ENCODE peak calls at places on chromosome 3, in six cellular contexts. One of them, this sample, is unnamed.

GRCh38 chr3:48194446-48195071 is 6.3 kb upstream of the CDC25A start:
- DNase-seq in left ventricle myocardium superior: peak
- DNase-seq in type B pancreatic cell: no peak
- DNase-seq in psoas muscle: peak
- DNase-seq in activated naive CD4-positive, alpha-beta T cell: no peak
- DNase-seq in GF-D8: no peak
- DNase-seq in this sample: no peak

GRCh38 chr3:156449712-156450574 is 105.0 kb downstream of the SSR3 start:
- DNase-seq in left ventricle myocardium superior: no peak
- DNase-seq in type B pancreatic cell: no peak
- DNase-seq in psoas muscle: no peak
- DNase-seq in activated naive CD4-positive, alpha-beta T cell: no peak
- DNase-seq in GF-D8: no peak
- DNase-seq in this sample: peak

GRCh38 chr3:23761440-23761896 is 44.3 kb upstream of the UBE2E1 start:
- DNase-seq in left ventricle myocardium superior: no peak
- DNase-seq in type B pancreatic cell: no peak
- DNase-seq in psoas muscle: no peak
- DNase-seq in activated naive CD4-positive, alpha-beta T cell: no peak
- DNase-seq in GF-D8: no peak
- DNase-seq in this sample: peak

GRCh38 chr3:182755308-182756106 is 37.8 kb upstream of the ATP11B start:
- DNase-seq in left ventricle myocardium superior: no peak
- DNase-seq in type B pancreatic cell: no peak
- DNase-seq in psoas muscle: no peak
- DNase-seq in activated naive CD4-positive, alpha-beta T cell: no peak
- DNase-seq in GF-D8: no peak
- DNase-seq in this sample: no peak

GRCh38 chr3:192957441-192957951 is 39.8 kb upstream of the MB21D2 start:
- DNase-seq in left ventricle myocardium superior: peak
- DNase-seq in type B pancreatic cell: no peak
- DNase-seq in psoas muscle: peak
- DNase-seq in activated naive CD4-positive, alpha-beta T cell: no peak
- DNase-seq in GF-D8: peak
- DNase-seq in this sample: peak

GRCh38 chr3:141523615-141524375 is 37.0 kb downstream of the RASA2 start:
- DNase-seq in left ventricle myocardium superior: no peak
- DNase-seq in type B pancreatic cell: no peak
- DNase-seq in psoas muscle: no peak
- DNase-seq in activated naive CD4-positive, alpha-beta T cell: no peak
- DNase-seq in GF-D8: no peak
- DNase-seq in this sample: no peak

GRCh38 chr3:120425877-120426276 is 24.9 kb downstream of the FSTL1 start:
- DNase-seq in left ventricle myocardium superior: no peak
- DNase-seq in type B pancreatic cell: no peak
- DNase-seq in psoas muscle: peak
- DNase-seq in activated naive CD4-positive, alpha-beta T cell: no peak
- DNase-seq in GF-D8: no peak
- DNase-seq in this sample: no peak

GRCh38 chr3:190265126-190265525 is 57.1 kb downstream of the CLDN1 start:
- DNase-seq in left ventricle myocardium superior: no peak
- DNase-seq in type B pancreatic cell: no peak
- DNase-seq in psoas muscle: no peak
- DNase-seq in activated naive CD4-positive, alpha-beta T cell: no peak
- DNase-seq in GF-D8: no peak
- DNase-seq in this sample: no peak

GRCh38 chr3:33115024-33115768 is 1.4 kb downstream of the CRTAP start:
- DNase-seq in left ventricle myocardium superior: peak
- DNase-seq in type B pancreatic cell: no peak
- DNase-seq in psoas muscle: peak
- DNase-seq in activated naive CD4-positive, alpha-beta T cell: no peak
- DNase-seq in GF-D8: peak
- DNase-seq in this sample: peak

GRCh38 chr3:94525039-94525438 is 462.2 kb downstream of the NSUN3 start:
- DNase-seq in left ventricle myocardium superior: peak
- DNase-seq in type B pancreatic cell: no peak
- DNase-seq in psoas muscle: no peak
- DNase-seq in activated naive CD4-positive, alpha-beta T cell: no peak
- DNase-seq in GF-D8: no peak
- DNase-seq in this sample: no peak

GRCh38 chr3:13501958-13502790 is 22.1 kb downstream of the HDAC11 start:
- DNase-seq in left ventricle myocardium superior: peak
- DNase-seq in type B pancreatic cell: no peak
- DNase-seq in psoas muscle: no peak
- DNase-seq in activated naive CD4-positive, alpha-beta T cell: no peak
- DNase-seq in GF-D8: no peak
- DNase-seq in this sample: no peak

GRCh38 chr3:152398495-152398894 is 129.8 kb downstream of the MBNL1 start:
- DNase-seq in left ventricle myocardium superior: no peak
- DNase-seq in type B pancreatic cell: no peak
- DNase-seq in psoas muscle: no peak
- DNase-seq in activated naive CD4-positive, alpha-beta T cell: no peak
- DNase-seq in GF-D8: no peak
- DNase-seq in this sample: no peak

GRCh38 chr3:155070932-155071387 is 9.2 kb upstream of the MME start:
- DNase-seq in left ventricle myocardium superior: no peak
- DNase-seq in type B pancreatic cell: no peak
- DNase-seq in psoas muscle: peak
- DNase-seq in activated naive CD4-positive, alpha-beta T cell: no peak
- DNase-seq in GF-D8: no peak
- DNase-seq in this sample: no peak

GRCh38 chr3:99774467-99774866 is 43.2 kb upstream of the CMSS1 start:
- DNase-seq in left ventricle myocardium superior: no peak
- DNase-seq in type B pancreatic cell: no peak
- DNase-seq in psoas muscle: no peak
- DNase-seq in activated naive CD4-positive, alpha-beta T cell: no peak
- DNase-seq in GF-D8: no peak
- DNase-seq in this sample: no peak

GRCh38 chr3:25143356-25143704 is 284.7 kb upstream of the RARB start:
- DNase-seq in left ventricle myocardium superior: no peak
- DNase-seq in type B pancreatic cell: no peak
- DNase-seq in psoas muscle: no peak
- DNase-seq in activated naive CD4-positive, alpha-beta T cell: no peak
- DNase-seq in GF-D8: no peak
- DNase-seq in this sample: no peak

GRCh38 chr3:126329927-126330725 is 27.1 kb downstream of the KLF15 start:
- DNase-seq in left ventricle myocardium superior: peak
- DNase-seq in type B pancreatic cell: no peak
- DNase-seq in psoas muscle: no peak
- DNase-seq in activated naive CD4-positive, alpha-beta T cell: no peak
- DNase-seq in GF-D8: no peak
- DNase-seq in this sample: no peak

GRCh38 chr3:12544652-12545472 is 437 bp downstream of the MKRN2OS start:
- DNase-seq in left ventricle myocardium superior: no peak
- DNase-seq in type B pancreatic cell: no peak
- DNase-seq in psoas muscle: no peak
- DNase-seq in activated naive CD4-positive, alpha-beta T cell: no peak
- DNase-seq in GF-D8: no peak
- DNase-seq in this sample: no peak

GRCh38 chr3:125351814-125352456 is 23.2 kb downstream of the ZNF148 start:
- DNase-seq in left ventricle myocardium superior: no peak
- DNase-seq in type B pancreatic cell: no peak
- DNase-seq in psoas muscle: no peak
- DNase-seq in activated naive CD4-positive, alpha-beta T cell: no peak
- DNase-seq in GF-D8: no peak
- DNase-seq in this sample: no peak

GRCh38 chr3:152910211-152910610 is 75.3 kb downstream of the P2RY1 start:
- DNase-seq in left ventricle myocardium superior: no peak
- DNase-seq in type B pancreatic cell: no peak
- DNase-seq in psoas muscle: no peak
- DNase-seq in activated naive CD4-positive, alpha-beta T cell: no peak
- DNase-seq in GF-D8: no peak
- DNase-seq in this sample: no peak

GRCh38 chr3:108475220-108475782 is 35.1 kb downstream of the MYH15 start:
- DNase-seq in left ventricle myocardium superior: no peak
- DNase-seq in type B pancreatic cell: no peak
- DNase-seq in psoas muscle: no peak
- DNase-seq in activated naive CD4-positive, alpha-beta T cell: no peak
- DNase-seq in GF-D8: no peak
- DNase-seq in this sample: no peak

GRCh38 chr3:70064194-70064787 is 64.8 kb downstream of the SAMMSON start:
- DNase-seq in left ventricle myocardium superior: no peak
- DNase-seq in type B pancreatic cell: no peak
- DNase-seq in psoas muscle: no peak
- DNase-seq in activated naive CD4-positive, alpha-beta T cell: no peak
- DNase-seq in GF-D8: no peak
- DNase-seq in this sample: no peak

GRCh38 chr3:183015185-183015584 is 34.8 kb upstream of the DCUN1D1 start:
- DNase-seq in left ventricle myocardium superior: no peak
- DNase-seq in type B pancreatic cell: no peak
- DNase-seq in psoas muscle: no peak
- DNase-seq in activated naive CD4-positive, alpha-beta T cell: no peak
- DNase-seq in GF-D8: no peak
- DNase-seq in this sample: no peak

This sample was measured in HL-60.